ENCODE peak calls at places on chromosomes 4 and X, in seven cellular contexts. Q is HCT116, I is SK-N-SH, E is K562, C is GM12878, M is H1, X is HepG2. F is an unnamed sample.

GRCh38 chrX:136318895-136319597 is 18.3 kb downstream of the ADGRG4 start:
- DNase-seq in Q (no peak), E (no peak), C (no peak), X (no peak), M (no peak), I (peak; percentile 11), F (no peak)

GRCh38 chr4:804804-805203 is 21.1 kb downstream of the CPLX1 start:
- DNase-seq in M (no peak), X (no peak), I (no peak), Q (no peak), C (no peak), E (no peak), F (no peak)

GRCh38 chr4:32025840-32026459 is 1305.8 kb downstream of the PCDH7 start:
- DNase-seq in I (no peak), M (no peak), X (no peak), Q (peak; percentile 74), E (no peak), C (no peak), F (no peak)

GRCh38 chr4:112321768-112322684 is 24.9 kb downstream of the ALPK1 start:
- DNase-seq in X (peak; percentile 38), E (peak; percentile 72), Q (peak; percentile 33), M (peak; percentile 85), C (no peak), I (peak; percentile 44), F (peak; percentile 55)

GRCh38 chr4:18689308-18689915 is 667.9 kb upstream of the LCORL start:
- DNase-seq in E (peak; percentile 54), M (peak; percentile 82), X (peak; percentile 16), I (peak; percentile 27), Q (peak; percentile 44), C (no peak), F (no peak)

GRCh38 chr4:152021788-152022438 is 261.1 kb upstream of the GATB start:
- DNase-seq in X (no peak), I (no peak), M (no peak), E (no peak), Q (no peak), C (no peak), F (no peak)

GRCh38 chr4:141786921-141787320 is 150.5 kb downstream of the IL15 start:
- DNase-seq in I (no peak), E (no peak), X (no peak), C (no peak), Q (no peak), M (no peak), F (no peak)

GRCh38 chrX:52341493-52341892 is 27.3 kb upstream of the XAGE2 start:
- DNase-seq in I (no peak), Q (peak; percentile 2), E (no peak), C (no peak), X (no peak), M (no peak), F (no peak)

GRCh38 chrX:118216488-118216887 is 99.9 kb upstream of the KLHL13 start:
- DNase-seq in E (no peak), Q (no peak), I (no peak), C (no peak), M (no peak), X (no peak), F (peak; percentile 16)

GRCh38 chr4:180710643-180711337 is 1532.4 kb upstream of the TENM3 start:
- DNase-seq in X (no peak), C (no peak), M (no peak), I (no peak), Q (no peak), E (no peak), F (no peak)

GRCh38 chr4:48665555-48666186 is 114.4 kb downstream of the FRYL start:
- DNase-seq in I (no peak), M (no peak), E (no peak), X (no peak), Q (peak; percentile 2), C (no peak), F (no peak)

GRCh38 chrX:16722481-16722880 is 3.1 kb downstream of the SYAP1 start:
- DNase-seq in I (no peak), M (no peak), Q (no peak), E (peak; percentile 26), X (no peak), C (no peak), F (no peak)

DNA sequence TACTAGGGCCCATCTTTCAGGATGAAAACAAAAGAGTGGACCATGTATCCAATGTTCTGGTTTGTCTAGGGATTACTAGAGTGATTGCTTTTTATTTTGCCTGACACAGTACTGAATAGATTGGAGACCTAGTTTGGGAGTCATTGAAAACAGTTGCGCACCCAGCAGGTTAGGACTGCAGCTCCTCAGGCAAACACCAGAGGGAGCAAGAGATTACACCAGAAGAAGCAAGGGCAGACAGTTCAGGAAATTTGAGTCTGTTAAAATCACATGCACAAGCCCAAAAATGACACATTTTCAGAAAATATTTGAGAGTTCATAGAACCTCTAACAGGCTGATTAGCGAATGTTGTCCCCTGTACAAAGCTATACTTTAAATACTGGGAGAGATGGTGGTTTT is 55.6 kb downstream of the CYLC1 start:
- DNase-seq in M (no peak), Q (no peak), C (no peak), X (no peak), I (peak; percentile 22), E (peak; percentile 0), F (no peak)
- TF ChIP-seq JUND in M (no peak), Q (no peak), C (no peak), X (no peak), I (no peak), E (no peak), F (no peak)

GRCh38 chr4:74030285-74030684 is 8.2 kb downstream of the CXCL3 start:
- DNase-seq in C (no peak), M (no peak), X (no peak), Q (no peak), E (no peak), I (no peak), F (no peak)
- TF ChIP-seq JUND in C (no peak), M (no peak), X (no peak), Q (no peak), E (no peak), I (no peak), F (no peak)

GRCh38 chrX:54639018-54639345 is 109.0 kb downstream of the GNL3L start:
- DNase-seq in Q (no peak), I (no peak), E (no peak), X (no peak), C (no peak), M (no peak), F (no peak)
- TF ChIP-seq JUND in Q (no peak), I (no peak), E (no peak), X (no peak), C (no peak), M (no peak), F (no peak)

GRCh38 chr4:148164529-148164928 is 277.7 kb downstream of the NR3C2 start:
- DNase-seq in Q (no peak), I (no peak), X (no peak), E (no peak), C (no peak), M (no peak), F (no peak)

GRCh38 chr4:148163011-148163410 is 279.2 kb downstream of the NR3C2 start:
- DNase-seq in M (no peak), E (no peak), X (no peak), C (no peak), Q (no peak), I (no peak), F (no peak)

GRCh38 chr4:148161601-148162000 is 280.6 kb downstream of the NR3C2 start:
- DNase-seq in C (no peak), X (no peak), E (no peak), I (no peak), M (no peak), Q (no peak), F (no peak)

GRCh38 chr4:148166132-148166531 is 276.1 kb downstream of the NR3C2 start:
- DNase-seq in E (no peak), M (no peak), C (no peak), I (no peak), Q (no peak), X (no peak), F (no peak)

DNA sequence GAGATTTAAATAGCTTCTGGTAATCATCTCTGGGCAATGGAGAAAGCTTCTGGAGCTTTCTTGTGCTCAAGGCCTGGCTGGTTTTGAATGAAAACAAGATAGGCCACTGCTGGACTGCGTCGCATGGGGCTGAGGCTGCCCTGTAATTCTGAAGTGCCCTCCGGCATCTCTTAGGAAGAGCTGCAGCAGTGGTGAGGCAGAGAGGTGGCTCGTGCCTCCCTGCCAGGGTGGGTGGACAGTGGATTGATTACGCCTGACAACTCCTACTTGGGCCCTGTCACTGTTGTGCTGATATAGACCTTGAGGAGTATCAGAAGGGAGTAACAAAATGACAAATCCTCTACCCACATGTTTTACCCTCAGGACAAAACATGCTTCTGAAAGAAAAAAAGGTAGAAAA is 279.7 kb downstream of the NR3C2 start:
- DNase-seq in E (no peak), X (no peak), C (no peak), Q (no peak), M (no peak), I (no peak), F (no peak)
- TF ChIP-seq JUND in E (no peak), X (no peak), C (no peak), Q (no peak), M (no peak), I (no peak), F (no peak)

GRCh38 chr4:128428397-128428796 is 140.8 kb upstream of the PGRMC2 start:
- DNase-seq in Q (no peak), E (no peak), M (no peak), X (no peak), I (no peak), C (no peak), F (no peak)

GRCh38 chr4:128424524-128425195 is 137.0 kb upstream of the PGRMC2 start:
- DNase-seq in C (no peak), I (no peak), Q (no peak), E (no peak), M (no peak), X (no peak), F (no peak)

GRCh38 chr4:128427832-128428366 is 140.3 kb upstream of the PGRMC2 start:
- DNase-seq in C (no peak), I (peak; percentile 38), Q (peak; percentile 86), M (no peak), X (peak; percentile 66), E (peak; percentile 72), F (peak; percentile 26)
- TF ChIP-seq JUND in C (no peak), I (no peak), Q (no peak), M (no peak), X (no peak), E (no peak), F (no peak)

GRCh38 chrX:39675619-39676018 is 422.1 kb downstream of the BCOR start:
- DNase-seq in I (no peak), X (no peak), E (no peak), C (no peak), M (no peak), Q (no peak), F (no peak)
- TF ChIP-seq JUND in I (no peak), X (no peak), E (no peak), C (no peak), M (no peak), Q (no peak), F (no peak)

DNA sequence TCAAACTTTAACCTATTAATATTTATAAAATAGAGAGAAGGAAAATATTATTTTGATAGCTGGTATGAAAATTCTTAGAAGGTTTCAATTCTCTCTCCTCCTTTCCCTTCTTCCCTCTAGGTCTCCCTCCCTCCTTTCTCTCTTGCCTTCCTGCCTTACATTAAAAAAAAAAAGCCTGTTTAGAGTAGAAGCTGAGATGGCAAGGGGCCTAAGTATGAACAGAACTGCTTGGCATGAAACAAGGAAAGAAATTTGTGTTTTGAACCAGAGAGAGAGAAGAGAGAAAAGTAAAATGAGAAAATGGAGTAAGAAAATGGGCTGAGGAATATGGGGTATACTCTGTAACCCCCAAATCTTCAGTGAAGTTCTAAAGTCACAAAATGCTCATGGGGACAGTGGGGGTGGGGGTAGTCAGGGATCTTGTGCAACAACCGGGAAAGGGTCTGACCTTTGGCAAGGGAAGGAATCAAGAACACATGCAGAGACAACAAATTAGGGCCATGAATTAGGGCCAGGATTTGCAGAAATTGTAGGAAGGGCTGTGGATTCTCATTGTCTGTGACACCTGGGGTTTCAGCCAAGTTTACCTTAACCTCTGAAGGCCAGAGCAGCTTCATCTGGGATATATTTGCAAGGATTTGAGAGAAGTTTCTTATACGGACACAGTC is 30.6 kb downstream of the SUPT20HL2 start:
- DNase-seq in I (no peak), C (no peak), E (no peak), M (no peak), Q (no peak), X (no peak), F (no peak)
- TF ChIP-seq JUND in I (no peak), C (no peak), E (no peak), M (no peak), Q (no peak), X (no peak), F (no peak)

F was measured in T47D.